ENCODE peak calls at places on chromosome 18, in six cellular contexts. R, N, M, Q, V and H are unnamed samples.

GRCh38 chr18:48125724-48126123 is 195.3 kb upstream of the SMAD2 start:
- DNase-seq in N (no peak), V (no peak), M (no peak), R (no peak), Q (no peak), H (no peak)

GRCh38 chr18:58552057-58552461 is 76.8 kb downstream of the ALPK2 start:
- DNase-seq in R (no peak), V (no peak), Q (no peak), M (no peak), N (no peak), H (no peak)

GRCh38 chr18:25517881-25518715 is 166.1 kb upstream of the ZNF521 start:
- DNase-seq in N (no peak), M (no peak), Q (no peak), R (no peak), V (no peak), H (no peak)

GRCh38 chr18:79950440-79951341 is 762 bp downstream of the SLC66A2 start:
- DNase-seq in R (no peak), V (no peak), N (peak; percentile 41), Q (no peak), M (no peak), H (no peak)

GRCh38 chr18:58592223-58593214 is 36.4 kb downstream of the ALPK2 start:
- DNase-seq in Q (no peak), R (no peak), M (peak; percentile 35), V (no peak), N (no peak), H (no peak)

GRCh38 chr18:6362559-6363129 is 52.1 kb downstream of the L3MBTL4 start:
- DNase-seq in N (no peak), R (no peak), M (no peak), Q (no peak), V (no peak), H (no peak)

GRCh38 chr18:11906926-11907874 is 917 bp downstream of the MPPE1 start:
- DNase-seq in M (no peak), Q (no peak), R (no peak), N (no peak), V (no peak), H (no peak)

GRCh38 chr18:64276736-64277135 is 127.8 kb upstream of the LINC00305 start:
- DNase-seq in M (no peak), Q (no peak), R (no peak), N (no peak), V (no peak), H (no peak)

GRCh38 chr18:26649193-26649543 is 100.8 kb upstream of the KCTD1 start:
- DNase-seq in N (no peak), V (no peak), R (no peak), Q (no peak), M (no peak), H (no peak)

GRCh38 chr18:43578636-43579203 is 301.4 kb upstream of the SYT4 start:
- DNase-seq in Q (no peak), M (peak; percentile 74), N (no peak), V (no peak), R (no peak), H (peak; percentile 68)

GRCh38 chr18:62122330-62122729 is 64.5 kb downstream of the PIGN start:
- DNase-seq in R (no peak), Q (no peak), N (no peak), M (no peak), V (no peak), H (no peak)

GRCh38 chr18:24491882-24492281 is 31.4 kb downstream of the HRH4 start:
- DNase-seq in V (no peak), R (peak; percentile 19), M (no peak), Q (no peak), N (no peak), H (no peak)

GRCh38 chr18:42306208-42306980 is 351.4 kb downstream of the PIK3C3 start:
- DNase-seq in Q (no peak), R (no peak), M (no peak), V (no peak), N (no peak), H (no peak)

GRCh38 chr18:49050462-49050861 is 99.7 kb upstream of the SMAD7 start:
- DNase-seq in Q (no peak), N (no peak), V (no peak), R (no peak), M (peak; percentile 50), H (peak; percentile 14)

GRCh38 chr18:10041180-10041579 is 127.4 kb downstream of the VAPA start:
- DNase-seq in M (no peak), N (no peak), R (no peak), V (no peak), Q (no peak), H (no peak)

GRCh38 chr18:43665239-43665788 is 388.0 kb upstream of the SYT4 start:
- DNase-seq in N (peak; percentile 75), Q (no peak), M (no peak), V (no peak), R (no peak), H (no peak)

GRCh38 chr18:61972389-61973264 is 79.8 kb upstream of the RNF152 start:
- DNase-seq in N (no peak), V (no peak), R (no peak), M (peak; percentile 54), Q (no peak), H (no peak)

GRCh38 chr18:9916067-9916684 is 2.4 kb downstream of the VAPA start:
- DNase-seq in V (no peak), R (no peak), Q (no peak), M (no peak), N (no peak), H (no peak)

GRCh38 chr18:10923671-10924070 is 225.7 kb downstream of the PIEZO2 start:
- DNase-seq in N (no peak), V (no peak), Q (no peak), R (no peak), M (no peak), H (no peak)

GRCh38 chr18:2147866-2148265 is 423.4 kb downstream of the METTL4 start:
- DNase-seq in R (no peak), Q (no peak), V (no peak), N (peak; percentile 5), M (no peak), H (no peak)

GRCh38 chr18:49305688-49306336 is 154.6 kb downstream of the DYM start:
- DNase-seq in M (no peak), Q (no peak), R (no peak), V (no peak), N (no peak), H (no peak)

GRCh38 chr18:3793545-3793944 is 343.6 kb downstream of the TGIF1 start:
- DNase-seq in M (no peak), V (no peak), N (no peak), Q (no peak), R (no peak), H (no peak)

GRCh38 chr18:49726564-49726963 is 86.8 kb downstream of the ACAA2 start:
- DNase-seq in Q (no peak), R (no peak), N (peak; percentile 28), V (no peak), M (no peak), H (no peak)

GRCh38 chr18:57910817-57911216 is 107.7 kb upstream of the ATP8B1 start:
- DNase-seq in N (no peak), V (no peak), R (no peak), M (no peak), Q (no peak), H (no peak)

GRCh38 chr18:56556907-56557306 is 81.5 kb downstream of the TXNL1 start:
- DNase-seq in N (no peak), M (no peak), R (no peak), Q (no peak), V (no peak), H (no peak)

GRCh38 chr18:5584751-5585417 is 41.1 kb upstream of the EPB41L3 start:
- DNase-seq in M (no peak), N (peak; percentile 13), R (no peak), V (no peak), Q (no peak), H (no peak)

GRCh38 chr18:6719914-6720692 is 9.4 kb upstream of the ARHGAP28 start:
- DNase-seq in V (no peak), M (no peak), Q (no peak), N (no peak), R (no peak), H (no peak)

GRCh38 chr18:28158083-28158581 is 18.8 kb downstream of the CDH2 start:
- DNase-seq in M (no peak), R (no peak), V (no peak), Q (no peak), N (peak; percentile 6), H (no peak)

GRCh38 chr18:3931542-3932112 is 481.7 kb downstream of the TGIF1 start:
- DNase-seq in M (no peak), V (no peak), R (no peak), Q (no peak), N (no peak), H (no peak)

GRCh38 chr18:40866013-40866644 is 1088.9 kb upstream of the PIK3C3 start:
- DNase-seq in Q (no peak), N (no peak), V (no peak), M (no peak), R (no peak), H (peak; percentile 9)

GRCh38 chr18:24019641-24020331 is 5.2 kb downstream of the TTC39C start:
- DNase-seq in N (no peak), V (no peak), R (peak; percentile 46), M (no peak), Q (peak; percentile 32), H (no peak)

GRCh38 chr18:35203001-35203553 is 37.8 kb upstream of the ZNF397 start:
- DNase-seq in M (no peak), R (no peak), V (no peak), Q (no peak), N (peak; percentile 48), H (no peak)

GRCh38 chr18:3062798-3063563 is 50.0 kb upstream of the LPIN2 start:
- DNase-seq in R (peak; percentile 59), Q (peak; percentile 48), N (peak; percentile 19), V (peak; percentile 63), M (peak; percentile 12), H (peak; percentile 1)

GRCh38 chr18:45658756-45659155 is 43.5 kb downstream of the SLC14A2 start:
- DNase-seq in V (no peak), Q (no peak), R (no peak), M (no peak), N (no peak), H (no peak)

GRCh38 chr18:79647307-79647706 is 32.3 kb upstream of the CTDP1 start:
- DNase-seq in M (no peak), R (no peak), Q (no peak), V (no peak), N (no peak), H (no peak)

GRCh38 chr18:8314123-8314522 is 295.1 kb upstream of the RAB12 start:
- DNase-seq in Q (no peak), N (peak; percentile 10), V (no peak), M (no peak), R (no peak), H (no peak)